ENCODE peak calls at places on chromosomes 2 and 18, in seven cellular contexts. J, U, B, T, G, I and R are unnamed samples.

GRCh38 chr2:16641509-16641908 is 24.1 kb downstream of the CYRIA start:
- DNase-seq in J (no peak), U (no peak), B (no peak), T (no peak), G (no peak), I (no peak), R (no peak)

GRCh38 chr18:22032392-22032961 is 136.9 kb upstream of the GATA6 start:
- DNase-seq in J (no peak), U (peak; percentile 98), B (peak; percentile 50), T (peak; percentile 38), G (no peak), I (no peak), R (no peak)

GRCh38 chr18:57910817-57911216 is 107.7 kb upstream of the ATP8B1 start:
- DNase-seq in J (no peak), U (no peak), B (no peak), T (no peak), G (no peak), I (no peak), R (no peak)

GRCh38 chr2:12059616-12060441 is 313.4 kb downstream of the LPIN1 start:
- DNase-seq in J (no peak), U (peak; percentile 6), B (peak; percentile 35), T (no peak), G (no peak), I (no peak), R (no peak)

GRCh38 chr2:135744761-135745314 is 3.2 kb downstream of the UBXN4 start:
- DNase-seq in J (peak; percentile 62), U (peak; percentile 88), B (no peak), T (no peak), G (peak; percentile 8), I (peak; percentile 5), R (no peak)

GRCh38 chr18:5294113-5294617 is 1.4 kb downstream of the ZBTB14 start:
- DNase-seq in J (no peak), U (peak; percentile 2), B (no peak), T (peak; percentile 75), G (peak; percentile 43), I (peak; percentile 12), R (no peak)

GRCh38 chr2:105510761-105511669 is 112.2 kb upstream of the FHL2 start:
- DNase-seq in J (no peak), U (peak; percentile 73), B (no peak), T (no peak), G (no peak), I (no peak), R (no peak)

GRCh38 chr2:20179755-20180594 is 45.0 kb downstream of the SDC1 start:
- DNase-seq in J (no peak), U (peak; percentile 99), B (no peak), T (peak; percentile 87), G (no peak), I (no peak), R (no peak)

GRCh38 chr18:11511434-11512095 is 97.8 kb upstream of the SLC35G4 start:
- DNase-seq in J (no peak), U (no peak), B (no peak), T (no peak), G (no peak), I (no peak), R (no peak)

GRCh38 chr2:10523406-10524189 is 75.5 kb upstream of the ODC1 start:
- DNase-seq in J (no peak), U (no peak), B (no peak), T (no peak), G (no peak), I (no peak), R (no peak)

GRCh38 chr2:83103602-83104001 is 1355.5 kb downstream of the SUCLG1 start:
- DNase-seq in J (no peak), U (peak; percentile 73), B (peak; percentile 79), T (no peak), G (no peak), I (no peak), R (no peak)

GRCh38 chr18:30106356-30106755 is 936.2 kb downstream of the DSC3 start:
- DNase-seq in J (no peak), U (peak; percentile 55), B (no peak), T (no peak), G (no peak), I (no peak), R (no peak)

GRCh38 chr2:233938676-233939370 is 21.6 kb downstream of the TRPM8 start:
- DNase-seq in J (no peak), U (no peak), B (no peak), T (peak; percentile 16), G (peak; percentile 4), I (no peak), R (no peak)

GRCh38 chr18:3218817-3219216 is 951 bp downstream of the MYOM1 start:
- DNase-seq in J (no peak), U (no peak), B (no peak), T (no peak), G (no peak), I (no peak), R (no peak)

GRCh38 chr18:80046961-80047541 is 12.8 kb downstream of the RBFA start:
- DNase-seq in J (no peak), U (no peak), B (no peak), T (no peak), G (no peak), I (no peak), R (no peak)

GRCh38 chr18:48545690-48546365 is 7.0 kb downstream of the CTIF start:
- DNase-seq in J (peak; percentile 76), U (peak; percentile 89), B (no peak), T (no peak), G (no peak), I (no peak), R (no peak)

GRCh38 chr18:44624052-44624451 is 56.6 kb upstream of the SETBP1 start:
- DNase-seq in J (no peak), U (no peak), B (no peak), T (no peak), G (no peak), I (no peak), R (no peak)

GRCh38 chr2:85826990-85827878 is 61.6 kb downstream of the ST3GAL5 start:
- DNase-seq in J (peak; percentile 61), U (peak; percentile 58), B (no peak), T (peak; percentile 76), G (peak; percentile 78), I (peak; percentile 78), R (peak; percentile 82)